ENCODE peak calls at places on chromosomes 3 and 15, in five cellular contexts. One of them, this sample, is unnamed.

GRCh38 chr3:184354121-184354728 is 7.2 kb downstream of the CLCN2 start:
- DNase-seq in spleen: no peak
- DNase-seq in choroid plexus epithelial cell: no peak
- DNase-seq in astrocyte of the spinal cord: no peak
- DNase-seq in AG09309: no peak
- DNase-seq in this sample: no peak

GRCh38 chr15:85099195-85099803 is 117.6 kb downstream of the PDE8A start:
- DNase-seq in spleen: no peak
- DNase-seq in AG09309: no peak
- DNase-seq in astrocyte of the spinal cord: no peak
- DNase-seq in choroid plexus epithelial cell: no peak
- DNase-seq in this sample: no peak

GRCh38 chr15:74988007-74988800 is 7.2 kb upstream of the SCAMP5 start:
- DNase-seq in choroid plexus epithelial cell: peak
- DNase-seq in astrocyte of the spinal cord: peak
- DNase-seq in spleen: peak
- DNase-seq in AG09309: no peak
- DNase-seq in this sample: peak

GRCh38 chr15:40696228-40696627 is 1.3 kb downstream of the RAD51 start:
- DNase-seq in spleen: no peak
- DNase-seq in choroid plexus epithelial cell: no peak
- DNase-seq in astrocyte of the spinal cord: no peak
- DNase-seq in AG09309: no peak
- DNase-seq in this sample: peak

GRCh38 chr3:40939113-40940070 is 259.9 kb upstream of the CTNNB1 start:
- DNase-seq in AG09309: no peak
- DNase-seq in choroid plexus epithelial cell: no peak
- DNase-seq in spleen: no peak
- DNase-seq in astrocyte of the spinal cord: peak
- DNase-seq in this sample: no peak

GRCh38 chr3:64321747-64322146 is 96.5 kb upstream of the PRICKLE2 start:
- DNase-seq in astrocyte of the spinal cord: peak
- DNase-seq in choroid plexus epithelial cell: peak
- DNase-seq in AG09309: no peak
- DNase-seq in spleen: no peak
- DNase-seq in this sample: peak

GRCh38 chr3:160685144-160685766 is 8.3 kb downstream of the ARL14 start:
- DNase-seq in choroid plexus epithelial cell: peak
- DNase-seq in spleen: no peak
- DNase-seq in AG09309: no peak
- DNase-seq in astrocyte of the spinal cord: no peak
- DNase-seq in this sample: no peak

GRCh38 chr3:127065138-127065427 is 82.2 kb downstream of the PLXNA1 start:
- DNase-seq in spleen: peak
- DNase-seq in AG09309: no peak
- DNase-seq in choroid plexus epithelial cell: no peak
- DNase-seq in astrocyte of the spinal cord: no peak
- DNase-seq in this sample: no peak

GRCh38 chr3:150293401-150294001 is 114.6 kb upstream of the TSC22D2 start:
- DNase-seq in AG09309: peak
- DNase-seq in choroid plexus epithelial cell: peak
- DNase-seq in spleen: no peak
- DNase-seq in astrocyte of the spinal cord: peak
- DNase-seq in this sample: peak

GRCh38 chr15:75673426-75674247 is 25.9 kb downstream of the SNX33 start:
- DNase-seq in AG09309: no peak
- DNase-seq in spleen: no peak
- DNase-seq in astrocyte of the spinal cord: peak
- DNase-seq in choroid plexus epithelial cell: peak
- DNase-seq in this sample: peak

GRCh38 chr15:31297880-31298456 is 28.7 kb upstream of the KLF13 start:
- DNase-seq in spleen: peak
- DNase-seq in AG09309: no peak
- DNase-seq in astrocyte of the spinal cord: no peak
- DNase-seq in choroid plexus epithelial cell: no peak
- DNase-seq in this sample: no peak

GRCh38 chr3:21390856-21391255 is 360.2 kb downstream of the ZNF385D start:
- DNase-seq in AG09309: peak
- DNase-seq in spleen: no peak
- DNase-seq in choroid plexus epithelial cell: peak
- DNase-seq in astrocyte of the spinal cord: peak
- DNase-seq in this sample: peak

GRCh38 chr15:28274635-28275034 is 47.3 kb downstream of the HERC2 start:
- DNase-seq in astrocyte of the spinal cord: no peak
- DNase-seq in choroid plexus epithelial cell: no peak
- DNase-seq in AG09309: no peak
- DNase-seq in spleen: no peak
- DNase-seq in this sample: no peak

GRCh38 chr3:147653309-147653923 is 244.3 kb downstream of the ZIC1 start:
- DNase-seq in choroid plexus epithelial cell: peak
- DNase-seq in AG09309: no peak
- DNase-seq in astrocyte of the spinal cord: peak
- DNase-seq in spleen: no peak
- DNase-seq in this sample: no peak

GRCh38 chr15:81002254-81003022 is 1.7 kb downstream of the TLNRD1 start:
- DNase-seq in astrocyte of the spinal cord: no peak
- DNase-seq in AG09309: no peak
- DNase-seq in spleen: peak
- DNase-seq in choroid plexus epithelial cell: peak
- DNase-seq in this sample: peak

GRCh38 chr15:78434134-78434533 is 3.9 kb upstream of the IREB2 start:
- DNase-seq in AG09309: no peak
- DNase-seq in choroid plexus epithelial cell: no peak
- DNase-seq in astrocyte of the spinal cord: no peak
- DNase-seq in spleen: no peak
- DNase-seq in this sample: no peak

GRCh38 chr3:115190747-115191146 is 43.7 kb upstream of the ZBTB20 start:
- DNase-seq in AG09309: no peak
- DNase-seq in spleen: no peak
- DNase-seq in astrocyte of the spinal cord: no peak
- DNase-seq in choroid plexus epithelial cell: no peak
- DNase-seq in this sample: no peak

GRCh38 chr3:138692152-138692551 is 83.6 kb downstream of the FAIM start:
- DNase-seq in AG09309: no peak
- DNase-seq in choroid plexus epithelial cell: no peak
- DNase-seq in astrocyte of the spinal cord: no peak
- DNase-seq in spleen: no peak
- DNase-seq in this sample: no peak

GRCh38 chr15:32687556-32687955 is 30.2 kb upstream of the GREM1 start:
- DNase-seq in spleen: no peak
- DNase-seq in choroid plexus epithelial cell: peak
- DNase-seq in AG09309: no peak
- DNase-seq in astrocyte of the spinal cord: peak
- DNase-seq in this sample: peak

GRCh38 chr15:76155742-76156141 is 96.0 kb downstream of the TMEM266 start:
- DNase-seq in choroid plexus epithelial cell: no peak
- DNase-seq in astrocyte of the spinal cord: no peak
- DNase-seq in AG09309: peak
- DNase-seq in spleen: no peak
- DNase-seq in this sample: no peak

GRCh38 chr3:66938338-66938963 is 59.7 kb upstream of the KBTBD8 start:
- DNase-seq in astrocyte of the spinal cord: peak
- DNase-seq in choroid plexus epithelial cell: peak
- DNase-seq in spleen: no peak
- DNase-seq in AG09309: peak
- DNase-seq in this sample: peak

GRCh38 chr3:143951351-143951971 is 20.2 kb upstream of the DIPK2A start:
- DNase-seq in choroid plexus epithelial cell: peak
- DNase-seq in AG09309: no peak
- DNase-seq in astrocyte of the spinal cord: peak
- DNase-seq in spleen: no peak
- DNase-seq in this sample: peak

DNA sequence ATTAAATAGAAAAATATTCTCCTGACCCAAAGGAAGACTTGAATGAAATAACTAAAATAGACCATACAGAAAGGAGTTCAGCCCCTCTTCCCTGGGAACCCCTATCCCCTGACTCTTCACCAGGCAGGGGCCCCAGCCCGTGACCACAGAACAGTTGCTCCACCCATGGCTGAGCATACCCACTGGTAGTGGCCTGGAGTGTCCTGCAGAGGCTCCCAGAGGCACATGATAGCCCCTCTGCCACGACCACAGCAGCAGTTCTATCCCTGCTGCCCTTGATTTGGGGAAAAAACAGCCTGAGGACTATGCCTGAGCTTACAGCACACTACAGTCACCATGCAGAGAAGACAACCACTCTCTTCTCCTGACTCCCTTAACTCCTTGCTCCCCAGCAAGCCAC is 31.8 kb downstream of the TTC14 start:
- DNase-seq in spleen: peak
- DNase-seq in AG09309: no peak
- DNase-seq in astrocyte of the spinal cord: no peak
- DNase-seq in choroid plexus epithelial cell: no peak
- DNase-seq in this sample: no peak
- TF ChIP-seq CTCF in spleen: no peak
- TF ChIP-seq CTCF in AG09309: no peak
- TF ChIP-seq CTCF in astrocyte of the spinal cord: no peak
- TF ChIP-seq CTCF in choroid plexus epithelial cell: no peak
- TF ChIP-seq CTCF in this sample: no peak

DNA sequence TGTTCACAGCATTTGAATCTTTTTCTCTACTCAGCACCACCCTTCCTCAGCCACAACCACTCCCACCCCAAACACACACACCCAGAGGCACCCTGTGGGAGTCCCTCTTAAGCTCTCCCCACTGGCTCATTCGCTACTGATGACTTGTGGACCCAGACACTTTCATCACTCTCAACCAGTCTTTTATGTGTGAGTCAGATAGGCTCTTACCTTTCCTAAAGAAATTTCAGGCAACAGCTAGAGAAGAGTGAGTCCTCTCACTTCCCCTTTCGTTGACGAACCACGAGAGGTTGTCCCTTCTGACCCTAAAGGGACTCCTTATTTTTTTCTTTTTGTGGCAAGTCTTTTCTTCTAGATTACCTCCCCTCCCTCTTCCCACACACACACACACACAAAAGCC is 58.1 kb downstream of the ARHGAP31 start:
- DNase-seq in spleen: no peak
- DNase-seq in AG09309: no peak
- DNase-seq in astrocyte of the spinal cord: peak
- DNase-seq in choroid plexus epithelial cell: peak
- DNase-seq in this sample: no peak
- H3K4me3 ChIP-seq in spleen: no peak
- H3K4me3 ChIP-seq in AG09309: no peak
- H3K4me3 ChIP-seq in astrocyte of the spinal cord: no peak
- H3K4me3 ChIP-seq in choroid plexus epithelial cell: no peak
- H3K4me3 ChIP-seq in this sample: no peak

GRCh38 chr3:193808317-193808716 is 215.3 kb downstream of the OPA1 start:
- DNase-seq in spleen: no peak
- DNase-seq in astrocyte of the spinal cord: no peak
- DNase-seq in choroid plexus epithelial cell: no peak
- DNase-seq in AG09309: no peak
- DNase-seq in this sample: no peak
- TF ChIP-seq CTCF in spleen: no peak
- TF ChIP-seq CTCF in astrocyte of the spinal cord: no peak
- TF ChIP-seq CTCF in choroid plexus epithelial cell: no peak
- TF ChIP-seq CTCF in AG09309: no peak
- TF ChIP-seq CTCF in this sample: no peak

GRCh38 chr3:52671676-52672075 is 14.0 kb downstream of the PBRM1 start:
- DNase-seq in AG09309: no peak
- DNase-seq in spleen: no peak
- DNase-seq in astrocyte of the spinal cord: no peak
- DNase-seq in choroid plexus epithelial cell: no peak
- DNase-seq in this sample: no peak

GRCh38 chr3:52670621-52671521 is 14.8 kb downstream of the PBRM1 start:
- DNase-seq in AG09309: peak
- DNase-seq in spleen: no peak
- DNase-seq in choroid plexus epithelial cell: peak
- DNase-seq in astrocyte of the spinal cord: peak
- DNase-seq in this sample: peak
- H3K4me3 ChIP-seq in AG09309: no peak
- H3K4me3 ChIP-seq in spleen: no peak
- H3K4me3 ChIP-seq in choroid plexus epithelial cell: no peak
- H3K4me3 ChIP-seq in astrocyte of the spinal cord: no peak
- H3K4me3 ChIP-seq in this sample: no peak

GRCh38 chr3:18062289-18063025 is 320.0 kb upstream of the TBC1D5 start:
- DNase-seq in spleen: no peak
- DNase-seq in choroid plexus epithelial cell: peak
- DNase-seq in AG09309: peak
- DNase-seq in astrocyte of the spinal cord: peak
- DNase-seq in this sample: no peak
- TF ChIP-seq CTCF in spleen: no peak
- TF ChIP-seq CTCF in choroid plexus epithelial cell: no peak
- TF ChIP-seq CTCF in AG09309: no peak
- TF ChIP-seq CTCF in astrocyte of the spinal cord: no peak
- TF ChIP-seq CTCF in this sample: no peak

GRCh38 chr15:67843092-67843501 is 3.3 kb upstream of the RNU6-1 start:
- DNase-seq in astrocyte of the spinal cord: no peak
- DNase-seq in choroid plexus epithelial cell: no peak
- DNase-seq in spleen: no peak
- DNase-seq in AG09309: no peak
- DNase-seq in this sample: no peak
- H3K4me3 ChIP-seq in astrocyte of the spinal cord: no peak
- H3K4me3 ChIP-seq in choroid plexus epithelial cell: no peak
- H3K4me3 ChIP-seq in spleen: no peak
- H3K4me3 ChIP-seq in AG09309: no peak
- H3K4me3 ChIP-seq in this sample: no peak

GRCh38 chr15:62253294-62253693 is 88.2 kb upstream of the C2CD4B start:
- DNase-seq in choroid plexus epithelial cell: no peak
- DNase-seq in AG09309: no peak
- DNase-seq in astrocyte of the spinal cord: no peak
- DNase-seq in spleen: no peak
- DNase-seq in this sample: peak
- TF ChIP-seq CTCF in choroid plexus epithelial cell: no peak
- TF ChIP-seq CTCF in AG09309: no peak
- TF ChIP-seq CTCF in astrocyte of the spinal cord: no peak
- TF ChIP-seq CTCF in spleen: no peak
- TF ChIP-seq CTCF in this sample: peak